ENCODE peak calls at places on chromosomes 5 and 9, in seven cellular contexts. One of them, this sample, is unnamed.

GRCh38 chr9:107749787-107750444 is 260.3 kb upstream of the KLF4 start:
- DNase-seq in uterus: peak; percentile 92
- DNase-seq in GM23338: peak; percentile 69
- DNase-seq in CD8-positive, alpha-beta T cell: no peak
- DNase-seq in stomach: peak; percentile 75
- DNase-seq in adrenal gland: peak; percentile 96
- DNase-seq in left ventricle myocardium inferior: peak; percentile 89
- DNase-seq in this sample: peak; percentile 88

GRCh38 chr9:38685535-38685934 is 34.4 kb downstream of the FAM240B start:
- DNase-seq in GM23338: peak; percentile 58
- DNase-seq in adrenal gland: no peak
- DNase-seq in CD8-positive, alpha-beta T cell: no peak
- DNase-seq in uterus: no peak
- DNase-seq in stomach: no peak
- DNase-seq in left ventricle myocardium inferior: no peak
- DNase-seq in this sample: no peak

GRCh38 chr5:142405023-142405422 is 80.2 kb upstream of the SPRY4 start:
- DNase-seq in CD8-positive, alpha-beta T cell: no peak
- DNase-seq in uterus: no peak
- DNase-seq in GM23338: no peak
- DNase-seq in adrenal gland: no peak
- DNase-seq in left ventricle myocardium inferior: no peak
- DNase-seq in stomach: no peak
- DNase-seq in this sample: no peak

GRCh38 chr9:137199411-137200121 is 975 bp downstream of the TPRN start:
- DNase-seq in left ventricle myocardium inferior: no peak
- DNase-seq in GM23338: peak; percentile 47
- DNase-seq in stomach: no peak
- DNase-seq in uterus: no peak
- DNase-seq in CD8-positive, alpha-beta T cell: no peak
- DNase-seq in adrenal gland: no peak
- DNase-seq in this sample: peak; percentile 86

GRCh38 chr9:136599074-136599531 is 53.3 kb upstream of the NOTCH1 start:
- DNase-seq in stomach: no peak
- DNase-seq in left ventricle myocardium inferior: no peak
- DNase-seq in GM23338: no peak
- DNase-seq in uterus: no peak
- DNase-seq in CD8-positive, alpha-beta T cell: no peak
- DNase-seq in adrenal gland: no peak
- DNase-seq in this sample: no peak

GRCh38 chr5:141793881-141794280 is 84.3 kb downstream of the PCDH1 start:
- DNase-seq in CD8-positive, alpha-beta T cell: no peak
- DNase-seq in stomach: no peak
- DNase-seq in GM23338: no peak
- DNase-seq in left ventricle myocardium inferior: no peak
- DNase-seq in uterus: no peak
- DNase-seq in adrenal gland: no peak
- DNase-seq in this sample: peak; percentile 19

GRCh38 chr5:74641014-74641777 is 668 bp upstream of the ENC1 start:
- DNase-seq in stomach: peak; percentile 80
- DNase-seq in GM23338: peak; percentile 84
- DNase-seq in left ventricle myocardium inferior: peak; percentile 83
- DNase-seq in adrenal gland: peak; percentile 60
- DNase-seq in CD8-positive, alpha-beta T cell: no peak
- DNase-seq in uterus: peak; percentile 60
- DNase-seq in this sample: peak; percentile 93

GRCh38 chr5:179134511-179134910 is 74.3 kb downstream of the ZNF354C start:
- DNase-seq in left ventricle myocardium inferior: no peak
- DNase-seq in adrenal gland: no peak
- DNase-seq in stomach: no peak
- DNase-seq in CD8-positive, alpha-beta T cell: no peak
- DNase-seq in uterus: no peak
- DNase-seq in GM23338: no peak
- DNase-seq in this sample: peak; percentile 40

GRCh38 chr5:125409496-125410351 is 663.3 kb upstream of the ZNF608 start:
- DNase-seq in GM23338: no peak
- DNase-seq in stomach: no peak
- DNase-seq in uterus: no peak
- DNase-seq in left ventricle myocardium inferior: no peak
- DNase-seq in CD8-positive, alpha-beta T cell: no peak
- DNase-seq in adrenal gland: no peak
- DNase-seq in this sample: no peak

GRCh38 chr9:13267743-13268142 is 11.7 kb downstream of the MPDZ start:
- DNase-seq in stomach: no peak
- DNase-seq in adrenal gland: no peak
- DNase-seq in left ventricle myocardium inferior: no peak
- DNase-seq in CD8-positive, alpha-beta T cell: no peak
- DNase-seq in GM23338: peak; percentile 22
- DNase-seq in uterus: no peak
- DNase-seq in this sample: no peak

GRCh38 chr9:9998491-9999287 is 614.1 kb downstream of the PTPRD start:
- DNase-seq in GM23338: peak; percentile 75
- DNase-seq in CD8-positive, alpha-beta T cell: no peak
- DNase-seq in adrenal gland: no peak
- DNase-seq in stomach: no peak
- DNase-seq in left ventricle myocardium inferior: no peak
- DNase-seq in uterus: no peak
- DNase-seq in this sample: no peak

GRCh38 chr9:121671612-121672155 is 20.2 kb downstream of the DAB2IP start:
- DNase-seq in left ventricle myocardium inferior: no peak
- DNase-seq in GM23338: no peak
- DNase-seq in CD8-positive, alpha-beta T cell: no peak
- DNase-seq in adrenal gland: no peak
- DNase-seq in stomach: no peak
- DNase-seq in uterus: peak; percentile 42
- DNase-seq in this sample: no peak

GRCh38 chr5:57524661-57525060 is 42.0 kb upstream of the ACTBL2 start:
- DNase-seq in uterus: no peak
- DNase-seq in adrenal gland: no peak
- DNase-seq in GM23338: no peak
- DNase-seq in left ventricle myocardium inferior: no peak
- DNase-seq in CD8-positive, alpha-beta T cell: no peak
- DNase-seq in stomach: no peak
- DNase-seq in this sample: no peak

GRCh38 chr5:103034662-103035392 is 85.1 kb downstream of the GIN1 start:
- DNase-seq in left ventricle myocardium inferior: no peak
- DNase-seq in stomach: no peak
- DNase-seq in uterus: no peak
- DNase-seq in adrenal gland: no peak
- DNase-seq in CD8-positive, alpha-beta T cell: no peak
- DNase-seq in GM23338: no peak
- DNase-seq in this sample: no peak

GRCh38 chr9:115650768-115651167 is 502.8 kb upstream of the PAPPA start:
- DNase-seq in uterus: no peak
- DNase-seq in GM23338: no peak
- DNase-seq in adrenal gland: no peak
- DNase-seq in CD8-positive, alpha-beta T cell: no peak
- DNase-seq in left ventricle myocardium inferior: no peak
- DNase-seq in stomach: no peak
- DNase-seq in this sample: no peak

GRCh38 chr5:130104895-130105684 is 200.8 kb downstream of the CHSY3 start:
- DNase-seq in left ventricle myocardium inferior: no peak
- DNase-seq in CD8-positive, alpha-beta T cell: no peak
- DNase-seq in adrenal gland: no peak
- DNase-seq in GM23338: no peak
- DNase-seq in stomach: no peak
- DNase-seq in uterus: no peak
- DNase-seq in this sample: no peak

GRCh38 chr9:134619983-134620612 is 21.5 kb upstream of the COL5A1 start:
- DNase-seq in stomach: no peak
- DNase-seq in left ventricle myocardium inferior: no peak
- DNase-seq in uterus: peak; percentile 12
- DNase-seq in CD8-positive, alpha-beta T cell: no peak
- DNase-seq in GM23338: no peak
- DNase-seq in adrenal gland: peak; percentile 3
- DNase-seq in this sample: peak; percentile 65

GRCh38 chr9:135563858-135564257 is 2.3 kb downstream of the PAEP start:
- DNase-seq in CD8-positive, alpha-beta T cell: no peak
- DNase-seq in GM23338: no peak
- DNase-seq in uterus: no peak
- DNase-seq in left ventricle myocardium inferior: no peak
- DNase-seq in adrenal gland: no peak
- DNase-seq in stomach: peak; percentile 21
- DNase-seq in this sample: peak; percentile 56

GRCh38 chr5:110651507-110651906 is 75.0 kb downstream of the TMEM232 start:
- DNase-seq in GM23338: no peak
- DNase-seq in stomach: no peak
- DNase-seq in left ventricle myocardium inferior: no peak
- DNase-seq in CD8-positive, alpha-beta T cell: no peak
- DNase-seq in adrenal gland: no peak
- DNase-seq in uterus: no peak
- DNase-seq in this sample: no peak

GRCh38 chr9:35563791-35564197 is 41.3 kb upstream of the TESK1 start:
- DNase-seq in stomach: peak; percentile 60
- DNase-seq in uterus: peak; percentile 60
- DNase-seq in GM23338: peak; percentile 65
- DNase-seq in adrenal gland: peak; percentile 90
- DNase-seq in left ventricle myocardium inferior: peak; percentile 53
- DNase-seq in CD8-positive, alpha-beta T cell: no peak
- DNase-seq in this sample: no peak

GRCh38 chr9:134940236-134941208 is 22.8 kb upstream of the FCN1 start:
- DNase-seq in adrenal gland: no peak
- DNase-seq in stomach: no peak
- DNase-seq in GM23338: no peak
- DNase-seq in CD8-positive, alpha-beta T cell: no peak
- DNase-seq in uterus: no peak
- DNase-seq in left ventricle myocardium inferior: no peak
- DNase-seq in this sample: peak; percentile 53

GRCh38 chr5:96771395-96771794 is 36.4 kb downstream of the ERAP1 start:
- DNase-seq in CD8-positive, alpha-beta T cell: no peak
- DNase-seq in left ventricle myocardium inferior: no peak
- DNase-seq in GM23338: no peak
- DNase-seq in adrenal gland: no peak
- DNase-seq in stomach: no peak
- DNase-seq in uterus: no peak
- DNase-seq in this sample: no peak

GRCh38 chr5:78677777-78678668 is 29.5 kb upstream of the LHFPL2 start:
- DNase-seq in GM23338: no peak
- DNase-seq in adrenal gland: peak; percentile 32
- DNase-seq in CD8-positive, alpha-beta T cell: no peak
- DNase-seq in uterus: peak; percentile 78
- DNase-seq in stomach: no peak
- DNase-seq in left ventricle myocardium inferior: peak; percentile 68
- DNase-seq in this sample: no peak

GRCh38 chr5:57338068-57338848 is 144.4 kb downstream of the ACTBL2 start:
- DNase-seq in uterus: no peak
- DNase-seq in adrenal gland: no peak
- DNase-seq in stomach: no peak
- DNase-seq in CD8-positive, alpha-beta T cell: no peak
- DNase-seq in GM23338: peak; percentile 82
- DNase-seq in left ventricle myocardium inferior: no peak
- DNase-seq in this sample: no peak

GRCh38 chr9:126377521-126377920 is 50.9 kb downstream of the MVB12B start:
- DNase-seq in left ventricle myocardium inferior: no peak
- DNase-seq in stomach: no peak
- DNase-seq in GM23338: no peak
- DNase-seq in uterus: no peak
- DNase-seq in adrenal gland: no peak
- DNase-seq in CD8-positive, alpha-beta T cell: no peak
- DNase-seq in this sample: no peak
- H3K4me1 ChIP-seq in left ventricle myocardium inferior: peaks cover 52% of the 10 kb centered on the region
- H3K4me1 ChIP-seq in stomach: peaks cover 48% of the 10 kb centered on the region
- H3K4me1 ChIP-seq in GM23338: peaks cover 36% of the 10 kb centered on the region
- H3K4me1 ChIP-seq in uterus: no peaks in the 10 kb centered on the region
- H3K4me1 ChIP-seq in adrenal gland: peaks cover 15% of the 10 kb centered on the region
- H3K4me1 ChIP-seq in CD8-positive, alpha-beta T cell: peaks cover 5% of the 10 kb centered on the region
- H3K4me1 ChIP-seq in this sample: no peaks in the 10 kb centered on the region

DNA sequence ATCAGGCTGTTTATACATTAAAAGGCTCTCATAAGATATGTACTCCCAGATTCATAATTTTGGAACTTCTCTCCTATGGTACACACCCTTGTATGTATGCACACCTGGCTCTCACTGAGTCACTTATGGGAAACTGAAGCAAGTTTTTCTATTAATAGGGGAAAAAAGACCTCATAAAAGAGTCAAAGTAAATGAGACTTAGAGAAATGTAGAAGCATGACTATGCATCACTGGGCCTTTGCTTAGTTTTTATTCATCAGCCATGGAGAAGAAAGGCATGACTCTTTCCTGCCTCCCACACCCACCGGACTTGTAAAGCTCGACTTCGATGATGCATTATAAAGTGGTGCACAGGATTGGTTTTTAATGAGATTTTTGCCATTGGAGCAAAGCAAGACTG is 28.2 kb downstream of the MTAP start:
- DNase-seq in CD8-positive, alpha-beta T cell: no peak
- DNase-seq in stomach: no peak
- DNase-seq in left ventricle myocardium inferior: no peak
- DNase-seq in uterus: no peak
- DNase-seq in adrenal gland: no peak
- DNase-seq in GM23338: no peak
- DNase-seq in this sample: no peak
- H3K4me1 ChIP-seq in CD8-positive, alpha-beta T cell: no peaks in the 10 kb centered on the region
- H3K4me1 ChIP-seq in stomach: peaks cover 14% of the 10 kb centered on the region
- H3K4me1 ChIP-seq in left ventricle myocardium inferior: peaks cover 14% of the 10 kb centered on the region
- H3K4me1 ChIP-seq in uterus: no peaks in the 10 kb centered on the region
- H3K4me1 ChIP-seq in adrenal gland: peaks cover 11% of the 10 kb centered on the region
- H3K4me1 ChIP-seq in GM23338: no peaks in the 10 kb centered on the region
- H3K4me1 ChIP-seq in this sample: peaks cover 22% of the 10 kb centered on the region

DNA sequence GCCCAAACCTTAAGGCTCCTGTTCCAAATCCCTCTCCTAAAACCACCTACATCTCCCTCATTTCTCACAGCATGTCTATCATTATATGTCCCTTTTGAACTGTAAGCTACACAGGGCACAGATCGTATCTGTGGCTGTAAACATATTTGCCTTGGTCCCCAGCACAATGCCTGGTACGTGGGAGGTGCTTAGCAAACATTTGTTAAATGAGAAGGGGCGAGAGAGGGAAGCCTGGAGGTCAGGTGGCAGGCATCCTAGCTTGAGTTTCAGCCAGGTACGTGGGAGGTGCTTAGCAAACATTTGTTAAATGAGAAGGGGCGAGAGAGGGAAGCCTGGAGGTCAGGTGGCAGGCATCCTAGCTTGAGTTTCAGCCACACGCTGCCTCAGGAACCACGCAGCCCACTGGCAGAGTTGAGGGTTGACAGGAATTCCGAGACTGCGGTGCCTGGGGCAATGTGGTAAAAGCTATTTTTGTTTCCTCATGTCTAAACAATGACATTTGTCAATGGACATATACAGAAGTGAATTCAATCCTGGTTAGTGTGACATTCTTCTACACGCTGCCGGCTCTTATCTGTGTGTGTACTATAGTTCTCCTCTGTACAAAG is 113.6 kb downstream of the EFNA5 start:
- DNase-seq in GM23338: peak; percentile 76
- DNase-seq in left ventricle myocardium inferior: peak; percentile 55
- DNase-seq in adrenal gland: no peak
- DNase-seq in stomach: no peak
- DNase-seq in CD8-positive, alpha-beta T cell: no peak
- DNase-seq in uterus: no peak
- DNase-seq in this sample: no peak
- H3K4me1 ChIP-seq in GM23338: peaks cover 25% of the 10 kb centered on the region
- H3K4me1 ChIP-seq in left ventricle myocardium inferior: peaks cover 40% of the 10 kb centered on the region
- H3K4me1 ChIP-seq in adrenal gland: no peaks in the 10 kb centered on the region
- H3K4me1 ChIP-seq in stomach: peaks cover 10% of the 10 kb centered on the region
- H3K4me1 ChIP-seq in CD8-positive, alpha-beta T cell: no peaks in the 10 kb centered on the region
- H3K4me1 ChIP-seq in uterus: no peaks in the 10 kb centered on the region
- H3K4me1 ChIP-seq in this sample: no peaks in the 10 kb centered on the region

DNA sequence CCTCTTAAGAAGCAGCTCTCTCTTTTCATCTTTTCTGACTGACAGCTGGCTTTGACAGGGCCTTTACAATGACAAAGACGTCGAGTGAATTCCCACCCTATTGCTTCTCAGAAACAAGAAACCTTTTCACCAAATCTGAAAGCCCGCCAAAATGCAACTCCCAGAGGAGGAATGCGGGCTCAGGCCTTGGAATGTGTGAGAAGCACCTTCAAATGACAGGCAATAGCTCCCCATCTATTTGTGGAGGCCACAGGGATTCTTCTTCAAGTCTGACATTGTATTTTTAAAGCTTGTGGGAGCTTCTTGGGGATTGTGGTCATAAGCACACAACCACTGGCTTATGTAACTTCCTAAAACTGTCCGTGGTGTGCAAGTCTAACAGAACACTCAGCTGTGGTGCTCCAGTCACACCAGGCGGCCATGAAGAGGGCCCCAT is 72.7 kb downstream of the DPYSL3 start:
- DNase-seq in stomach: no peak
- DNase-seq in left ventricle myocardium inferior: no peak
- DNase-seq in GM23338: peak; percentile 85
- DNase-seq in adrenal gland: no peak
- DNase-seq in CD8-positive, alpha-beta T cell: no peak
- DNase-seq in uterus: no peak
- DNase-seq in this sample: no peak
- H3K4me1 ChIP-seq in stomach: peaks cover 24% of the 10 kb centered on the region
- H3K4me1 ChIP-seq in left ventricle myocardium inferior: peaks cover 38% of the 10 kb centered on the region
- H3K4me1 ChIP-seq in GM23338: peaks cover 97% of the 10 kb centered on the region
- H3K4me1 ChIP-seq in adrenal gland: no peaks in the 10 kb centered on the region
- H3K4me1 ChIP-seq in CD8-positive, alpha-beta T cell: no peaks in the 10 kb centered on the region
- H3K4me1 ChIP-seq in uterus: peaks cover 9% of the 10 kb centered on the region
- H3K4me1 ChIP-seq in this sample: peaks cover 4% of the 10 kb centered on the region